ENCODE peak calls at places on chromosomes 12 and 14, in four cellular contexts. One of them, this sample, is unnamed.

GRCh38 chr14:34065690-34066391 is 115.0 kb upstream of the EGLN3 start:
- DNase-seq in T-helper 17 cell: no peak
- DNase-seq in activated CD4-positive, alpha-beta T cell treated with anti-CD3 and anti-CD28 coated beads, Interleukin-2, amount 10 ng/mL, durations not matched to agents 7 days and 5 days: no peak
- DNase-seq in amniotic epithelial cell: no peak
- DNase-seq in this sample: no peak

GRCh38 chr14:100588671-100589070 is 1.5 kb upstream of the BEGAIN start:
- DNase-seq in T-helper 17 cell: no peak
- DNase-seq in amniotic epithelial cell: no peak
- DNase-seq in activated CD4-positive, alpha-beta T cell treated with anti-CD3 and anti-CD28 coated beads, Interleukin-2, amount 10 ng/mL, durations not matched to agents 7 days and 5 days: no peak
- DNase-seq in this sample: no peak

GRCh38 chr14:33475623-33476022 is 475.3 kb downstream of the EGLN3 start:
- DNase-seq in activated CD4-positive, alpha-beta T cell treated with anti-CD3 and anti-CD28 coated beads, Interleukin-2, amount 10 ng/mL, durations not matched to agents 7 days and 5 days: peak; percentile 16
- DNase-seq in T-helper 17 cell: peak; percentile 5
- DNase-seq in amniotic epithelial cell: peak; percentile 73
- DNase-seq in this sample: peak; percentile 69

GRCh38 chr12:121628037-121628436 is 1.7 kb downstream of the ORAI1 start:
- DNase-seq in amniotic epithelial cell: no peak
- DNase-seq in activated CD4-positive, alpha-beta T cell treated with anti-CD3 and anti-CD28 coated beads, Interleukin-2, amount 10 ng/mL, durations not matched to agents 7 days and 5 days: peak; percentile 20
- DNase-seq in T-helper 17 cell: no peak
- DNase-seq in this sample: peak; percentile 40

GRCh38 chr14:23121401-23121800 is 2.3 kb upstream of the CEBPE start:
- DNase-seq in amniotic epithelial cell: peak; percentile 94
- DNase-seq in T-helper 17 cell: no peak
- DNase-seq in activated CD4-positive, alpha-beta T cell treated with anti-CD3 and anti-CD28 coated beads, Interleukin-2, amount 10 ng/mL, durations not matched to agents 7 days and 5 days: no peak
- DNase-seq in this sample: peak; percentile 69

GRCh38 chr12:89700191-89700810 is 8.3 kb downstream of the ATP2B1 start:
- DNase-seq in amniotic epithelial cell: no peak
- DNase-seq in T-helper 17 cell: no peak
- DNase-seq in activated CD4-positive, alpha-beta T cell treated with anti-CD3 and anti-CD28 coated beads, Interleukin-2, amount 10 ng/mL, durations not matched to agents 7 days and 5 days: no peak
- DNase-seq in this sample: peak; percentile 23

GRCh38 chr12:32843528-32844095 is 53.0 kb downstream of the PKP2 start:
- DNase-seq in T-helper 17 cell: no peak
- DNase-seq in activated CD4-positive, alpha-beta T cell treated with anti-CD3 and anti-CD28 coated beads, Interleukin-2, amount 10 ng/mL, durations not matched to agents 7 days and 5 days: no peak
- DNase-seq in amniotic epithelial cell: peak; percentile 72
- DNase-seq in this sample: peak; percentile 55

GRCh38 chr12:56437430-56438176 is 11.6 kb downstream of the TIMELESS start:
- DNase-seq in amniotic epithelial cell: no peak
- DNase-seq in activated CD4-positive, alpha-beta T cell treated with anti-CD3 and anti-CD28 coated beads, Interleukin-2, amount 10 ng/mL, durations not matched to agents 7 days and 5 days: no peak
- DNase-seq in T-helper 17 cell: no peak
- DNase-seq in this sample: no peak

GRCh38 chr12:117120787-117121186 is 21.6 kb upstream of the TESC start:
- DNase-seq in T-helper 17 cell: no peak
- DNase-seq in amniotic epithelial cell: no peak
- DNase-seq in activated CD4-positive, alpha-beta T cell treated with anti-CD3 and anti-CD28 coated beads, Interleukin-2, amount 10 ng/mL, durations not matched to agents 7 days and 5 days: no peak
- DNase-seq in this sample: no peak

GRCh38 chr14:103624860-103625259 is 4.2 kb upstream of the KLC1 start:
- DNase-seq in T-helper 17 cell: no peak
- DNase-seq in activated CD4-positive, alpha-beta T cell treated with anti-CD3 and anti-CD28 coated beads, Interleukin-2, amount 10 ng/mL, durations not matched to agents 7 days and 5 days: peak; percentile 8
- DNase-seq in amniotic epithelial cell: peak; percentile 32
- DNase-seq in this sample: peak; percentile 65

GRCh38 chr12:91804533-91804932 is 341.1 kb downstream of the BTG1 start:
- DNase-seq in activated CD4-positive, alpha-beta T cell treated with anti-CD3 and anti-CD28 coated beads, Interleukin-2, amount 10 ng/mL, durations not matched to agents 7 days and 5 days: no peak
- DNase-seq in amniotic epithelial cell: no peak
- DNase-seq in T-helper 17 cell: no peak
- DNase-seq in this sample: no peak

GRCh38 chr12:126247936-126248335 is 1182.7 kb downstream of the AACS start:
- DNase-seq in activated CD4-positive, alpha-beta T cell treated with anti-CD3 and anti-CD28 coated beads, Interleukin-2, amount 10 ng/mL, durations not matched to agents 7 days and 5 days: no peak
- DNase-seq in amniotic epithelial cell: no peak
- DNase-seq in T-helper 17 cell: no peak
- DNase-seq in this sample: no peak

GRCh38 chr12:47783024-47783755 is 10.2 kb downstream of the SLC48A1 start:
- DNase-seq in amniotic epithelial cell: no peak
- DNase-seq in T-helper 17 cell: no peak
- DNase-seq in activated CD4-positive, alpha-beta T cell treated with anti-CD3 and anti-CD28 coated beads, Interleukin-2, amount 10 ng/mL, durations not matched to agents 7 days and 5 days: no peak
- DNase-seq in this sample: no peak

GRCh38 chr12:45685680-45686079 is 43.8 kb upstream of the ARID2 start:
- DNase-seq in T-helper 17 cell: no peak
- DNase-seq in activated CD4-positive, alpha-beta T cell treated with anti-CD3 and anti-CD28 coated beads, Interleukin-2, amount 10 ng/mL, durations not matched to agents 7 days and 5 days: no peak
- DNase-seq in amniotic epithelial cell: no peak
- DNase-seq in this sample: no peak

GRCh38 chr12:128682542-128683315 is 141.0 kb downstream of the SLC15A4 start:
- DNase-seq in amniotic epithelial cell: no peak
- DNase-seq in T-helper 17 cell: no peak
- DNase-seq in activated CD4-positive, alpha-beta T cell treated with anti-CD3 and anti-CD28 coated beads, Interleukin-2, amount 10 ng/mL, durations not matched to agents 7 days and 5 days: no peak
- DNase-seq in this sample: no peak

GRCh38 chr12:34402228-34402898 is 380.1 kb downstream of the ALG10 start:
- DNase-seq in T-helper 17 cell: no peak
- DNase-seq in amniotic epithelial cell: no peak
- DNase-seq in activated CD4-positive, alpha-beta T cell treated with anti-CD3 and anti-CD28 coated beads, Interleukin-2, amount 10 ng/mL, durations not matched to agents 7 days and 5 days: no peak
- DNase-seq in this sample: no peak

GRCh38 chr14:94665121-94665520 is 52.9 kb downstream of the SERPINA3 start:
- DNase-seq in T-helper 17 cell: no peak
- DNase-seq in amniotic epithelial cell: peak; percentile 43
- DNase-seq in activated CD4-positive, alpha-beta T cell treated with anti-CD3 and anti-CD28 coated beads, Interleukin-2, amount 10 ng/mL, durations not matched to agents 7 days and 5 days: no peak
- DNase-seq in this sample: no peak

GRCh38 chr12:64990991-64991570 is 130.0 kb downstream of the WIF1 start:
- DNase-seq in activated CD4-positive, alpha-beta T cell treated with anti-CD3 and anti-CD28 coated beads, Interleukin-2, amount 10 ng/mL, durations not matched to agents 7 days and 5 days: no peak
- DNase-seq in T-helper 17 cell: no peak
- DNase-seq in amniotic epithelial cell: no peak
- DNase-seq in this sample: no peak

GRCh38 chr12:72207094-72207493 is 65.1 kb upstream of the TRHDE start:
- DNase-seq in activated CD4-positive, alpha-beta T cell treated with anti-CD3 and anti-CD28 coated beads, Interleukin-2, amount 10 ng/mL, durations not matched to agents 7 days and 5 days: no peak
- DNase-seq in T-helper 17 cell: no peak
- DNase-seq in amniotic epithelial cell: no peak
- DNase-seq in this sample: no peak

GRCh38 chr12:1108276-1108675 is 117.3 kb downstream of the ERC1 start:
- DNase-seq in activated CD4-positive, alpha-beta T cell treated with anti-CD3 and anti-CD28 coated beads, Interleukin-2, amount 10 ng/mL, durations not matched to agents 7 days and 5 days: no peak
- DNase-seq in T-helper 17 cell: no peak
- DNase-seq in amniotic epithelial cell: no peak
- DNase-seq in this sample: no peak

GRCh38 chr12:107593713-107594381 is 91.8 kb upstream of the PWP1 start:
- DNase-seq in T-helper 17 cell: no peak
- DNase-seq in activated CD4-positive, alpha-beta T cell treated with anti-CD3 and anti-CD28 coated beads, Interleukin-2, amount 10 ng/mL, durations not matched to agents 7 days and 5 days: no peak
- DNase-seq in amniotic epithelial cell: no peak
- DNase-seq in this sample: no peak

GRCh38 chr12:50825372-50825838 is 17.3 kb upstream of the TMPRSS12 start:
- DNase-seq in T-helper 17 cell: no peak
- DNase-seq in amniotic epithelial cell: peak; percentile 77
- DNase-seq in activated CD4-positive, alpha-beta T cell treated with anti-CD3 and anti-CD28 coated beads, Interleukin-2, amount 10 ng/mL, durations not matched to agents 7 days and 5 days: no peak
- DNase-seq in this sample: peak; percentile 82

GRCh38 chr12:104672501-104673265 is 215.9 kb downstream of the CHST11 start:
- DNase-seq in T-helper 17 cell: no peak
- DNase-seq in amniotic epithelial cell: peak; percentile 29
- DNase-seq in activated CD4-positive, alpha-beta T cell treated with anti-CD3 and anti-CD28 coated beads, Interleukin-2, amount 10 ng/mL, durations not matched to agents 7 days and 5 days: no peak
- DNase-seq in this sample: peak; percentile 40

GRCh38 chr12:104603545-104603973 is 146.8 kb downstream of the CHST11 start:
- DNase-seq in T-helper 17 cell: no peak
- DNase-seq in amniotic epithelial cell: peak; percentile 92
- DNase-seq in activated CD4-positive, alpha-beta T cell treated with anti-CD3 and anti-CD28 coated beads, Interleukin-2, amount 10 ng/mL, durations not matched to agents 7 days and 5 days: no peak
- DNase-seq in this sample: no peak

GRCh38 chr12:129186952-129187351 is 333.7 kb downstream of the GLT1D1 start:
- DNase-seq in activated CD4-positive, alpha-beta T cell treated with anti-CD3 and anti-CD28 coated beads, Interleukin-2, amount 10 ng/mL, durations not matched to agents 7 days and 5 days: no peak
- DNase-seq in T-helper 17 cell: no peak
- DNase-seq in amniotic epithelial cell: no peak
- DNase-seq in this sample: no peak

GRCh38 chr14:22070119-22070982 is 396.7 kb upstream of the OR4E1 start:
- DNase-seq in activated CD4-positive, alpha-beta T cell treated with anti-CD3 and anti-CD28 coated beads, Interleukin-2, amount 10 ng/mL, durations not matched to agents 7 days and 5 days: peak; percentile 74
- DNase-seq in amniotic epithelial cell: no peak
- DNase-seq in T-helper 17 cell: peak; percentile 11
- DNase-seq in this sample: no peak

GRCh38 chr12:51806896-51807295 is 41.6 kb downstream of the FIGNL2 start:
- DNase-seq in T-helper 17 cell: no peak
- DNase-seq in amniotic epithelial cell: no peak
- DNase-seq in activated CD4-positive, alpha-beta T cell treated with anti-CD3 and anti-CD28 coated beads, Interleukin-2, amount 10 ng/mL, durations not matched to agents 7 days and 5 days: no peak
- DNase-seq in this sample: no peak

GRCh38 chr14:73059326-73059725 is 992 bp downstream of the RBM25 start:
- DNase-seq in amniotic epithelial cell: peak; percentile 64
- DNase-seq in T-helper 17 cell: no peak
- DNase-seq in activated CD4-positive, alpha-beta T cell treated with anti-CD3 and anti-CD28 coated beads, Interleukin-2, amount 10 ng/mL, durations not matched to agents 7 days and 5 days: no peak
- DNase-seq in this sample: peak; percentile 63

GRCh38 chr14:100554082-100554677 is 33.0 kb downstream of the BEGAIN start:
- DNase-seq in amniotic epithelial cell: no peak
- DNase-seq in T-helper 17 cell: no peak
- DNase-seq in activated CD4-positive, alpha-beta T cell treated with anti-CD3 and anti-CD28 coated beads, Interleukin-2, amount 10 ng/mL, durations not matched to agents 7 days and 5 days: no peak
- DNase-seq in this sample: no peak

GRCh38 chr12:124404162-124404561 is 109.3 kb downstream of the RFLNA start:
- DNase-seq in activated CD4-positive, alpha-beta T cell treated with anti-CD3 and anti-CD28 coated beads, Interleukin-2, amount 10 ng/mL, durations not matched to agents 7 days and 5 days: no peak
- DNase-seq in amniotic epithelial cell: no peak
- DNase-seq in T-helper 17 cell: no peak
- DNase-seq in this sample: no peak

GRCh38 chr12:29103539-29103974 is 45.5 kb upstream of the FAR2 start:
- DNase-seq in T-helper 17 cell: peak; percentile 20
- DNase-seq in activated CD4-positive, alpha-beta T cell treated with anti-CD3 and anti-CD28 coated beads, Interleukin-2, amount 10 ng/mL, durations not matched to agents 7 days and 5 days: peak; percentile 81
- DNase-seq in amniotic epithelial cell: no peak
- DNase-seq in this sample: no peak

GRCh38 chr12:106446429-106447092 is 89.0 kb downstream of the POLR3B start:
- DNase-seq in amniotic epithelial cell: no peak
- DNase-seq in T-helper 17 cell: no peak
- DNase-seq in activated CD4-positive, alpha-beta T cell treated with anti-CD3 and anti-CD28 coated beads, Interleukin-2, amount 10 ng/mL, durations not matched to agents 7 days and 5 days: no peak
- DNase-seq in this sample: no peak

GRCh38 chr14:58196198-58196597 is 3.8 kb upstream of the ACTR10 start:
- DNase-seq in activated CD4-positive, alpha-beta T cell treated with anti-CD3 and anti-CD28 coated beads, Interleukin-2, amount 10 ng/mL, durations not matched to agents 7 days and 5 days: no peak
- DNase-seq in T-helper 17 cell: no peak
- DNase-seq in amniotic epithelial cell: no peak
- DNase-seq in this sample: no peak

GRCh38 chr12:131521326-131521725 is 189.6 kb upstream of the SFSWAP start:
- DNase-seq in amniotic epithelial cell: no peak
- DNase-seq in activated CD4-positive, alpha-beta T cell treated with anti-CD3 and anti-CD28 coated beads, Interleukin-2, amount 10 ng/mL, durations not matched to agents 7 days and 5 days: no peak
- DNase-seq in T-helper 17 cell: no peak
- DNase-seq in this sample: no peak

GRCh38 chr12:53978477-53979356 is 4.0 kb upstream of the HOTAIR start:
- DNase-seq in T-helper 17 cell: no peak
- DNase-seq in amniotic epithelial cell: no peak
- DNase-seq in activated CD4-positive, alpha-beta T cell treated with anti-CD3 and anti-CD28 coated beads, Interleukin-2, amount 10 ng/mL, durations not matched to agents 7 days and 5 days: no peak
- DNase-seq in this sample: no peak

GRCh38 chr12:50061172-50061571 is 3.8 kb downstream of the ASIC1 start:
- DNase-seq in T-helper 17 cell: no peak
- DNase-seq in amniotic epithelial cell: no peak
- DNase-seq in activated CD4-positive, alpha-beta T cell treated with anti-CD3 and anti-CD28 coated beads, Interleukin-2, amount 10 ng/mL, durations not matched to agents 7 days and 5 days: no peak
- DNase-seq in this sample: no peak

GRCh38 chr12:22518067-22518719 is 26.1 kb downstream of the C2CD5 start:
- DNase-seq in T-helper 17 cell: no peak
- DNase-seq in activated CD4-positive, alpha-beta T cell treated with anti-CD3 and anti-CD28 coated beads, Interleukin-2, amount 10 ng/mL, durations not matched to agents 7 days and 5 days: no peak
- DNase-seq in amniotic epithelial cell: peak; percentile 28
- DNase-seq in this sample: no peak

GRCh38 chr14:46840971-46841729 is 189.6 kb upstream of the RPL10L start:
- DNase-seq in T-helper 17 cell: no peak
- DNase-seq in activated CD4-positive, alpha-beta T cell treated with anti-CD3 and anti-CD28 coated beads, Interleukin-2, amount 10 ng/mL, durations not matched to agents 7 days and 5 days: no peak
- DNase-seq in amniotic epithelial cell: no peak
- DNase-seq in this sample: peak; percentile 46

This sample was measured in mesenchymal stem cell.